ENCODE peak calls at places on chromosomes 5 and 9, in four cellular contexts. H, N, B and S are unnamed samples.
A peak's percentile ranks its signal among the peaks of the same experiment; 100 is the strongest.

GRCh38 chr9:6628714-6629113 is 16.8 kb downstream of the GLDC start:
- DNase-seq in H (no peak), N (no peak), B (no peak), S (no peak)

GRCh38 chr9:134592018-134592818 is 49.4 kb upstream of the COL5A1 start:
- DNase-seq in H (no peak), N (no peak), B (peak; percentile 56), S (no peak)

GRCh38 chr5:134103998-134104612 is 10.4 kb upstream of the TCF7 start:
- DNase-seq in H (no peak), N (no peak), B (no peak), S (no peak)

GRCh38 chr5:103422756-103423155 is 139.8 kb downstream of the NUDT12 start:
- DNase-seq in H (no peak), N (no peak), B (no peak), S (no peak)

GRCh38 chr9:116287721-116288120 is 134.1 kb downstream of the PAPPA start:
- DNase-seq in H (no peak), N (no peak), B (no peak), S (no peak)

GRCh38 chr5:88159591-88159990 is 109.1 kb downstream of the TMEM161B start:
- DNase-seq in H (no peak), N (no peak), B (no peak), S (no peak)

GRCh38 chr5:75734913-75735789 is 17.9 kb upstream of the POC5 start:
- DNase-seq in H (peak; percentile 63), N (no peak), B (peak; percentile 57), S (peak; percentile 44)

GRCh38 chr5:17105744-17106450 is 111.5 kb upstream of the BASP1 start:
- DNase-seq in H (no peak), N (no peak), B (no peak), S (no peak)

GRCh38 chr5:849651-850301 is 1.0 kb downstream of the ZDHHC11 start:
- DNase-seq in H (no peak), N (peak; percentile 12), B (no peak), S (no peak)

GRCh38 chr5:117084052-117084451 is 509.4 kb upstream of the SEMA6A start:
- DNase-seq in H (no peak), N (no peak), B (no peak), S (no peak)

GRCh38 chr5:131252824-131253171 is 11.1 kb upstream of the CDC42SE2 start:
- DNase-seq in H (no peak), N (no peak), B (no peak), S (peak; percentile 80)

GRCh38 chr9:18349530-18349929 is 124.4 kb upstream of the ADAMTSL1 start:
- DNase-seq in H (no peak), N (no peak), B (no peak), S (no peak)
- TF ChIP-seq EP300 in H (no peak), N (no peak), B (no peak), S (no peak)

GRCh38 chr5:61100425-61100824 is 61.8 kb downstream of the SMIM15 start:
- DNase-seq in H (no peak), N (no peak), B (no peak), S (no peak)
- TF ChIP-seq EP300 in H (no peak), N (no peak), B (no peak), S (no peak)

GRCh38 chr9:91884153-91884552 is 65.9 kb downstream of the ROR2 start:
- DNase-seq in H (no peak), N (no peak), B (no peak), S (no peak)

GRCh38 chr9:91883503-91883902 is 66.5 kb downstream of the ROR2 start:
- DNase-seq in H (no peak), N (no peak), B (no peak), S (no peak)

GRCh38 chr9:91880378-91880972 is 69.6 kb downstream of the ROR2 start:
- DNase-seq in H (no peak), N (peak; percentile 80), B (no peak), S (no peak)

GRCh38 chr9:91882628-91883027 is 67.4 kb downstream of the ROR2 start:
- DNase-seq in H (no peak), N (no peak), B (no peak), S (no peak)

DNA sequence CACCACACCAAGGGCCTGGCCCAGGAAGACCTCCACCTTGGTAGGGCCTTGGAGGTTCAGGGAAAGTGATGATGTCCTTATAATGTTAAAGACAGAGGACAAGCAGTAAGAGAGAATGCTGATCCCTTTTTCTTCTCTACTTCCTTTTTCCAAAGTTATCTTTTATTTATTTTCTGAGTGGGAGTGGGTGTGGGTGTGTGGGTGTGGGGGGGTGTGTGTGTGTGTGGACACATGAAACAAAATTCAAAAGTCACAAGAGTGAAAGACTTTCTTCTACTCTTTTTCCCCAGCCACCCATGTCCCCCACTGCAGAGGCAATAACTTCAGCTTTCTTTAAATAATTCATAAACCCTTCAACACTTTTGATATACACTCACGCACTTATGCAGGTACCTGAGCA is 70.8 kb downstream of the ROR2 start:
- DNase-seq in H (no peak), N (no peak), B (no peak), S (no peak)
- TF ChIP-seq EP300 in H (no peak), N (no peak), B (no peak), S (no peak)

GRCh38 chr9:81234924-81235610 is 454.3 kb downstream of the TLE1 start:
- DNase-seq in H (no peak), N (no peak), B (no peak), S (no peak)

GRCh38 chr9:81242866-81243265 is 446.5 kb downstream of the TLE1 start:
- DNase-seq in H (no peak), N (no peak), B (no peak), S (no peak)

GRCh38 chr9:81239388-81239787 is 450.0 kb downstream of the TLE1 start:
- DNase-seq in H (no peak), N (no peak), B (no peak), S (no peak)

DNA sequence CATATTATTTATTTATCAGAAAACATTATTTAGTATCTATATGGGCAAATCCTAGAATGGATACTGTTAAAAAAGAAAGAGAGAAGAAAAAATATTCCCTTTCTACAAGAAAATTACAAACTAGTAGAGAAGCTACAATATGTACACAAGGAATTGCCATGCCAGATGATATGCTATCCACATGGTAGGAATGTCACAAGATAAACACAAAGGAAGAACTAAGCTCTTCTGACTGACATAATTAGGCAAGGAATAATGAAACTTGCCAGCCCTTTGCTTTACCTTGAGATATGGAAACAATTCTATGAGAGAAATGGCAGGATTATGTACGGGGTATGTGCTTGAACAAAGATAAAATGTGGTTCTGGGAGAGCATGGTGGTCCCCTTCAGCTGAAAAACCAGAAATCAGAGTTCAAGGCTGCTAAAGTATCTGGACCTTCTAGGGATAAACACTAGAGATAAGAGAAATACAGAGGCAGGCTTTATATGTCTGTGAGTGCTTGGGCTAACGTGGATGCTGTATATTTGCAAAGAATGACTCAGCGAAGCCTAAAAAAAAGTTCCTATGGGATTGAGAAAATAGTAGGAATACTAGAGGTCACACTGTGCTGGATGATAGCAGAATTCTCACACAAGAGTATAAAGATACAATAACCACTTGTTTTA is 451.6 kb downstream of the TLE1 start:
- DNase-seq in H (no peak), N (no peak), B (peak; percentile 37), S (no peak)
- TF ChIP-seq EP300 in H (no peak), N (no peak), B (no peak), S (no peak)

GRCh38 chr9:98328141-98328540 is 72.7 kb upstream of the TBC1D2 start:
- DNase-seq in H (no peak), N (no peak), B (no peak), S (no peak)

GRCh38 chr9:98324801-98325200 is 69.4 kb upstream of the TBC1D2 start:
- DNase-seq in H (no peak), N (no peak), B (no peak), S (no peak)

GRCh38 chr9:98328770-98329169 is 73.3 kb upstream of the TBC1D2 start:
- DNase-seq in H (no peak), N (no peak), B (no peak), S (no peak)

GRCh38 chr9:98327249-98327561 is 71.8 kb upstream of the TBC1D2 start:
- DNase-seq in H (no peak), N (no peak), B (no peak), S (no peak)

DNA sequence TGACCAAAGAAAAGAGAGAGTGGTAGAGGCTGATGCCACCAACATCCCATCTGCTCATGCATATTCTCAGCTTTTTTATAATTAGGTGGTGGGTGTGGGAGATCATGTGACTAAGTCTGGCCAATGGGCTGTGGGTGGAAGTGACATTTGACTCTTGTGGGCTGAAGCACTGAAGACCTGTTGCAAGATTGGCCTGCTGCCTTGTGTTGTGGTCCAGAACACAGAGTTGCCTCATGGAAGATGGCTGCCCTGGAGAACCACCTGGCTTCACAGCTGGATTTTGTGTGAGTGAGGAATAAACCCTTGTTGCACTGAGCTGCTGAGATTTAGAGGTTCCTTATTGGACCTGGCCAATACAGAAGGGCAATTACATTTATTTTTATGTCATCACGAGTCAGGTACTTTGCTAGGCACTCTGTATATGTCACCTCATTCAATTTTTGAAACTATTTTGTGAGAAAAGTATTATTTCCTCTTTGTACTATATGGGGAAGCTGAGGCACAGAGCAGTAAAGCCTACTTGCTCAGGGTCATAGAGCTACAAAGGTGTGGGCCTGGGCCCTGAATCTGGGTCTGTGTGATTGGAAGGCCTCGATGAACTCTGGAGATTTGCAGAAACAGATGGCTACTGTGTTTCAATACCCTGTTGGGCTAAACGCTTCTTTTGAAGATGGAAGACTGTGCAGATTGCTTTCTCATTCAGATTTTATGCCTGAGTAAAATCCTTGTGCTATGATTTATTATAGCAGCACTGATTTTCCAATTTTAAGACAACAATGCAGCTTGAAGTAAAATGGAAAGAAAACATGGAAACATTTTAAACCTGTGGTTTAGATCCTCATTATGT is 71.2 kb upstream of the TBC1D2 start:
- DNase-seq in H (no peak), N (no peak), B (no peak), S (no peak)
- TF ChIP-seq EP300 in H (no peak), N (no peak), B (no peak), S (no peak)

DNA sequence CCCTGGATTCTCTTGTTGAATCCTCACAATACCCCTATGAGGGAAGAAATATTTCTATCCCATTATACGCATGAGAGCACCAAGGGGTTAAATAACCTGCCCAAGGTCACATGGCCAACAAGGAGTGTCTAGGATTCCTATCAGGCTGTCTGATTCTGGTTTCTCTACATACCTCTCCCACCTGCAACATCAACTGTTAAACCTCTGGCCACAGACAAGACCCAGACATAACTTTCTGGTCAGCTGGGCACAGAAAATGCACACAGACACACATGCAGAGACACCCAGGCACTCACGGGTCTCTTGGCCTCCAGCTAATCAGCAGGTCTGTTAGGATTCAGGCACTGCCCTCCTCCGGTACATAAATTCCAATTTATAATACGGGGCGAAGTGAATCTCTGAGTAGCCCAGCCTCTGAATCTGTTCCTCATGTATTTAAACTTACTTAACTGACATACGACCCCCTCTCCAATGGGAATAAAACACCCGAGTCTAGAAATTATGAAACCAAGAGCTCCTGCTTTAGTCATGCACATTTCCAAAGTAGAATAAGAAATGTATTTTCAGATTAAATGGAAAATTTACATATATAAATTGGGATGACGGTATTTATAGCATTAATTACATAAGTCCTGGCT is 1.5 kb downstream of the SEPTIN8 start:
- DNase-seq in H (no peak), N (no peak), B (no peak), S (no peak)
- TF ChIP-seq EP300 in H (no peak), N (no peak), B (no peak), S (no peak)